ENCODE peak calls at places on chromosomes 6 and 20, in seven cellular contexts. Q, A, H, R, W, S and O are unnamed samples. For H3K27me3, the result is how much of the 10 kb centered on the place peaks cover.

GRCh38 chr6:89351632-89352328 is 742 bp downstream of the UBE2J1 start:
- DNase-seq in R (no peak), S (no peak), H (no peak), Q (no peak), A (no peak), W (no peak), O (no peak)

GRCh38 chr20:51661609-51662178 is 106.5 kb downstream of the ATP9A start:
- DNase-seq in R (no peak), Q (no peak), A (no peak), S (no peak), W (no peak), H (peak), O (no peak)

GRCh38 chr6:282867-283416 is 9.3 kb upstream of the DUSP22 start:
- DNase-seq in Q (no peak), S (no peak), H (no peak), R (no peak), W (no peak), A (no peak), O (no peak)

GRCh38 chr20:3472105-3472504 is 1.3 kb downstream of the ATRN start:
- DNase-seq in A (no peak), H (no peak), W (no peak), R (no peak), S (no peak), Q (no peak), O (no peak)

GRCh38 chr6:71886184-71887005 is at the start of gene RIMS1:
- DNase-seq in S (no peak), W (peak), A (peak), Q (peak), R (no peak), H (no peak), O (no peak)

GRCh38 chr6:113428702-113429101 is 428.4 kb upstream of the MARCKS start:
- DNase-seq in A (no peak), S (no peak), H (no peak), Q (no peak), W (no peak), R (no peak), O (no peak)

GRCh38 chr6:11096109-11096508 is 2.5 kb downstream of the SMIM13 start:
- DNase-seq in S (no peak), A (no peak), R (no peak), H (no peak), Q (peak), W (no peak), O (no peak)

GRCh38 chr20:25549172-25549865 is 36.0 kb downstream of the NINL start:
- DNase-seq in Q (no peak), W (no peak), H (no peak), A (no peak), S (no peak), R (no peak), O (no peak)

GRCh38 chr6:111552241-111552744 is 53.4 kb downstream of the TRAF3IP2 start:
- DNase-seq in S (no peak), Q (peak), R (peak), W (no peak), A (peak), H (no peak), O (no peak)

GRCh38 chr6:22906091-22906549 is 336.8 kb downstream of the HDGFL1 start:
- DNase-seq in Q (peak), H (no peak), W (no peak), S (no peak), R (no peak), A (no peak), O (no peak)

DNA sequence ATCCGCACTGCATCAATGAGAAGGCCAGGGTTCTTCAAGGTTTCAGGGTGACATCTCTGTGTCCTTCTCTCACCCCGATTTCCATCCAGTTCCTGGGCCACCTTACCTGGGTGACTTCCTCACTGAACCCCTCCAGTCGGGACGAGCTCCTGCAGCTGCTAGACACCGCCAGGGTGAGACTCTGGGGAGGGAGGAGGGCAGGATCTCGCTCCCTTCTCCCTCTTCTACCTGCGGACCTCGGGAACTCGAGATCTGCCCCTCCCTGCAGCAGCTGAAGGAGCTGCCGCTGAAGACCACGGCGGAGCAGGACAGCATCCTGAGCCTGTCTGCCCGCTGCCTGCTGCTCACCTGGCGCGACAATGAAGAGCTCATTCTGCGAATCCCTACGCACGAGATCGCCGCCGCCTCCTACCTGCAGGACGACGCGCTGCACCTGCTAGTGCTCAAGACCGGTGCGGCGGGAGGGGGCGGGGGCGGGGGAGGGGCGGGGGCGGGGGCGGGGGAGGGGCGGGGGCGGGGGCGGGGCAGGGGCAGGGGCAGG is 7.5 kb downstream of the CCM2L start:
- DNase-seq in S (no peak), A (no peak), Q (no peak), H (peak), R (no peak), W (peak), O (no peak)
- TF ChIP-seq CTCF in S (no peak), A (no peak), Q (no peak), H (peak), R (no peak), W (peak), O (peak)

DNA sequence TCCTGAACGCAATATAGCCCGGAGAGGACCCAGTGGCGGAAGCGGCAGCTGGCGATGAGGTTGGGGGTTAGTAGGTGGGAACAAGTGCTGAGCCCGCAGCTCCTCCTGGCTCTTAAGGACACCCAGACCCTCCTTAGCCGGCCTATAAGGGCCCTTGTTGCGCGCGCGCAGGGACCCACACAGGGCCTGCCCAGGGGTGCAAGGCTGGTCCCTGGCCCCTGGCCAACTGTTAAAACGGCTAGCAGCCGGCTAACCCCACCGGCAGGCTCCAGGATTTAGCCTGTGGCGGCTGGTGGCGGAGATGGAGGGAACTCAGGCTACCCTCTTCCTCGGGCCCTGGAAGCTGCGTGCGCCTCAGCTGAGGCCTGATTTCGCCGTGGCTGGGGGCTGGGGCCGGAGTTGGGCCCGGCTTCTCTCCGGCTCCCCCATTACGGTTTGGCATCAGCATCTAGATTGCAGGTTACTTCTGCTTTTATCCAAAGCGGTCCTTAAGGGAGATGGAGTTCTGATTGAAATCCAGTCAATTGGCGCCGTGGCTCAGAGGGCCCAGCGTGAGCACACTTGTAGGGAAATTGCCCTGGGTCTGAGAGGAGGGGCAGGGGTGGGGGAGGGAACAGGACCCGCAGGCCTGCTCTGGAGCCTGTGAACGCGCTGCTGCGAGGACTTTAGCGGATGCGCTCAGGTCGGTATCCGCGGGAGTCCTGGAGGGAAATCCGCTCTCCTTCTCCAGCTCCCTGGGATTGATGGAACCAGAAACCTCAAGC is 37.0 kb upstream of the CCDC167 start:
- DNase-seq in A (no peak), S (no peak), W (no peak), Q (no peak), H (no peak), R (no peak), O (no peak)
- H3K27me3 ChIP-seq in A (under half), S (under half), W (under half), Q (half or more), H (under half), R (half or more), O (under half)

DNA sequence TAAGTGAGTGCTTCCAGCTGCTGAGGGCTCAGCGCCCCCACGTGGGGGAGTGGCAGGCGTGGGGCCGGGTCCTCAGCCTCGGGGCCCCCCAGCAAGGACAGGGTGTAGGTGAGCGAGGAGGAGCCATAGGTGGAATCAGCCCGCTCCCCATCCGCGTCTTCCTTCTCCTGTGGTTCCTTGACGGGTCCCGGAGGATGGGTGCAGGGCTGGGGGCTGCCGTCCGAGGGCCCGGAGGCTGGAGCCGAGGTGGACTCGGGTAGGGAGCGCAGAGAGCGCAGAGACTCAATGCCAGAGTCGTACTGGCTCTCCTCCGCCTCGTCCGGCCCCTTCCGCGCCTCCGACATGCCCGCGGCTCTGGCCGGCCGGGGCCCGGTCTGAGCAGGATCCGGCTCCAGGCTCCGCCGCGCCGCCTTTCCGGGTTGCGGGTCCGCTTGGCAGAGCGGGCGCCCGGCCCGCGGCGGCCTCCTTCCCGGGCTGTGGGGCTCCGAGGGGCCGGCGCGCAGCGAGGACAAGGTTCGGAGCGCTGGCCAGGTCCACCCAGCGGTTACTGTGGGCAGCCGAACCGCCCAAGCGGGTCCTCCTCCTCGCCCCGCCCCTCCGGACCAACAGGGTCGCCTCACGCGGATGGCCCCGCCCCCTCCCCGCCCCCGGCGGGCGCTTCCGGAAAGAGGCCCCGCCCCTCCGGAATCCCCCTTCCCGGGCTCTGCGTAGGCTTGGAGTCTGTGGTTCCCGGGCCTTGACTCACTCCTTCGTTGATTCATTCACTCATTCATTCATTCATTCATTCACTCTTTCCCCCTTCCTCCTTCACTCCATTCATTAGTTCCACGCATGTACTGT is at the start of gene NFKBIE:
- DNase-seq in A (peak), R (peak), H (peak), Q (peak), W (peak), S (peak), O (no peak)
- TF ChIP-seq CTCF in A (no peak), R (peak), H (peak), Q (peak), W (peak), S (peak), O (no peak)

DNA sequence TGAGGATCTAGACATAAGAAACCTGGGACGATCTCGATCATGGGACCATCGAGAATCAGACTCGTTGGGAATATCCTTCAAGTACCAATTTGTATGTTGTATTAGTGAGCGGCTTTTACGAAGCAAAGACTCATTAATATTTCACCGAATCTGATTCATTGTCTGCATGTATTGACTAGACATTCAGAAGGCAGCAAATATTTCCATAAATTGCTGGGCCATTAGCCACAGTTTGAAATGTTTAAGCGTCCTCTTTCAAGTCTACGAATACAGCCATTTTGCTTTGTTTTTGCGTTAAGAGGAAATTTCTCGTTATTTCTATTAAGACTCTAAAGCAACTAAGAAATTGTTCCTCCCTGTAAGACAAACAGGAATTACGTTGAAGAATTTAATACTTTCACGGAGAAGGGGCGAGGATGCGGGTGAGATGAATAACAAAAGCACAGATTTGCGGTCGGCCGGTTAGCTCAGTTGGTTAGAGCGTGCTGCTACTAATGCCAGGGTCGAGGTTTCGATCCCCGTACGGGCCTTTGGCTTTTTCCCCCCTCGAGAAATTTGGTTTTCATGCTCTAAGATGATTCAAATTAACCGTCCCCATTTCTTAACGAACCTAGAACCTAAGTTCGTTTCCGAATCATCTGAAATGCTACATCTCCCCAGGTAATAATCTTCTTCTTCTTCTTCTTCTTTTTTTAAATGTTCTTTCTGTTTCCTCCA is 18.5 kb downstream of the POM121L2 start:
- DNase-seq in R (no peak), S (no peak), Q (peak), W (no peak), H (no peak), A (no peak), O (no peak)
- H3K27me3 ChIP-seq in R (half or more), S (under half), Q (half or more), W (half or more), H (half or more), A (under half), O (under half)

DNA sequence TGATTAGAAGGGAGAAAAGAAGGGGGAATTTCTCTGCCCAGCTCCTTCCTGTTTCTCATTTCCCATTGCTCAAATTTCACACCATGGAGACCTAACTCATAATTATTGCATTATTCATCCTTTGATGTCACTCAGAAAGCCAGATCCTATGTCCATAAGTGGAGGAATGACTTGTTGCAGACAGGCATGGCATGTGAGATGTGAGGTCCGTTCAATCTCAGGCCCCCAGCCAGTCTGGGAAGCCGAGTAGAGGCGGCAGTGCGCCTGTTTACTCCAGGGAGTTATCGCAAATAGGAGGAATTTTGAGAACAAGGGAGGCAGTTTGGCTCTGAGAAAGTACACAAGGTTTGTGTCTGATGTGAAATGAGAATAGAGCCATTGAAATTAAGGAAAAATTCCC is 26.9 kb upstream of the MOCS1 start:
- DNase-seq in H (no peak), A (no peak), W (no peak), Q (peak), S (no peak), R (peak), O (no peak)
- TF ChIP-seq CTCF in H (no peak), A (no peak), W (no peak), Q (no peak), S (no peak), R (no peak), O (no peak)

DNA sequence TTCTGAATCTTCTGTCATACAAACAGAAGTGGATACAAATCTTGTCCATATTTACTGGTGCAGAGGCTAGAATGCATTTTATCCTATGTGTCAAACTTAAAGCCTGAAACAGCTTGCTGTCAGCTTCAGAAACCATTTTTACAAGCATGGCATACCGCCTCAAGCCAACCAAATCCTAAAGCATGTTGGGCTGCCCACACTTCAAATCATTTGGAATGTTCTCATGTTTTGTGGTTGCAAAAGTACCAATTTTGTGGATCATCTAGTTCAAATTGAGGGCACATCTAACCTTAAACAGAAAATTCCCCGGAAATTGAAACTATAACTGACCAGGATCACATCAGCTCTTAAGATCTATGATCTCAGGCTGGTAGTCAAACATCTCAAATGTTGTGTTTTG is 3.2 kb downstream of the GPR63 start:
- DNase-seq in A (no peak), Q (no peak), H (no peak), R (no peak), W (no peak), S (no peak), O (no peak)
- H3K27me3 ChIP-seq in A (under half), Q (under half), H (under half), R (under half), W (under half), S (under half), O (under half)